ENCODE peak calls at places on chromosome 16, in seven cellular contexts. T is tibial nerve; L is OCI-LY7; I is effector CD8-positive, alpha-beta T cell; J is kidney glomerular epithelial cell; N is left ventricle myocardium inferior; A is NCI-H524. G is an unnamed sample.

GRCh38 chr16:25374556-25374955 is 116.9 kb upstream of the ZKSCAN2 start:
- DNase-seq in T (no peak), L (no peak), I (no peak), J (no peak), N (no peak), A (no peak), G (no peak)

GRCh38 chr16:49856741-49857330 is 924 bp upstream of the ZNF423 start:
- DNase-seq in T (peak), L (peak), I (no peak), J (peak), N (peak), A (peak), G (peak)

GRCh38 chr16:17343028-17343427 is 127.7 kb downstream of the XYLT1 start:
- DNase-seq in T (no peak), L (no peak), I (no peak), J (no peak), N (no peak), A (no peak), G (no peak)

GRCh38 chr16:3065742-3066439 is 451 bp downstream of the IL32 start:
- DNase-seq in T (no peak), L (no peak), I (no peak), J (no peak), N (no peak), A (no peak), G (no peak)

GRCh38 chr16:86494039-86494564 is 16.2 kb upstream of the FOXF1 start:
- DNase-seq in T (no peak), L (no peak), I (no peak), J (no peak), N (no peak), A (no peak), G (no peak)

GRCh38 chr16:56041556-56042140 is 149.6 kb upstream of the GNAO1 start:
- DNase-seq in T (no peak), L (peak), I (no peak), J (no peak), N (no peak), A (peak), G (no peak)

GRCh38 chr16:81261049-81261648 is 22.7 kb downstream of the BCO1 start:
- DNase-seq in T (no peak), L (peak), I (no peak), J (no peak), N (no peak), A (no peak), G (no peak)

GRCh38 chr16:56577300-56577625 is 12.1 kb upstream of the MT3 start:
- DNase-seq in T (no peak), L (no peak), I (no peak), J (no peak), N (no peak), A (no peak), G (no peak)

GRCh38 chr16:88506723-88507122 is 53.6 kb downstream of the ZFPM1 start:
- DNase-seq in T (no peak), L (no peak), I (no peak), J (no peak), N (no peak), A (no peak), G (no peak)

GRCh38 chr16:23290189-23291062 is 11.7 kb upstream of the SCNN1B start:
- DNase-seq in T (no peak), L (no peak), I (no peak), J (no peak), N (no peak), A (no peak), G (peak)

GRCh38 chr16:49755291-49755611 is 100.7 kb downstream of the ZNF423 start:
- DNase-seq in T (peak), L (no peak), I (no peak), J (peak), N (no peak), A (peak), G (no peak)

G was measured in HCEC 1CT.